ENCODE peak calls at places on chromosomes 12 and 14, in nine cellular contexts. One of them, this sample, is unnamed.

GRCh38 chr12:51198568-51199400 is 19.1 kb downstream of the POU6F1 start:
- DNase-seq in stomach: no peak
- DNase-seq in HCT116: no peak
- DNase-seq in breast epithelium: no peak
- DNase-seq in heart left ventricle: no peak
- DNase-seq in ovary: no peak
- DNase-seq in tibial nerve: no peak
- DNase-seq in endothelial cell of umbilical vein: no peak
- DNase-seq in GM12892: no peak
- DNase-seq in this sample: peak; percentile 53

GRCh38 chr12:6700646-6701051 is at the start of gene PIANP:
- DNase-seq in stomach: peak; percentile 36
- DNase-seq in HCT116: no peak
- DNase-seq in breast epithelium: no peak
- DNase-seq in heart left ventricle: peak; percentile 48
- DNase-seq in ovary: no peak
- DNase-seq in tibial nerve: no peak
- DNase-seq in endothelial cell of umbilical vein: no peak
- DNase-seq in GM12892: no peak
- DNase-seq in this sample: no peak

GRCh38 chr12:88893801-88894200 is 313.5 kb upstream of the KITLG start:
- DNase-seq in stomach: no peak
- DNase-seq in HCT116: no peak
- DNase-seq in breast epithelium: no peak
- DNase-seq in heart left ventricle: no peak
- DNase-seq in ovary: no peak
- DNase-seq in tibial nerve: no peak
- DNase-seq in endothelial cell of umbilical vein: no peak
- DNase-seq in GM12892: no peak
- DNase-seq in this sample: no peak

GRCh38 chr12:113874999-113875561 is 91.0 kb downstream of the RBM19 start:
- DNase-seq in stomach: no peak
- DNase-seq in HCT116: no peak
- DNase-seq in breast epithelium: no peak
- DNase-seq in heart left ventricle: no peak
- DNase-seq in ovary: no peak
- DNase-seq in tibial nerve: no peak
- DNase-seq in endothelial cell of umbilical vein: no peak
- DNase-seq in GM12892: no peak
- DNase-seq in this sample: no peak

GRCh38 chr12:105060715-105061378 is 23.4 kb downstream of the ALDH1L2 start:
- DNase-seq in stomach: no peak
- DNase-seq in HCT116: peak; percentile 29
- DNase-seq in breast epithelium: no peak
- DNase-seq in heart left ventricle: no peak
- DNase-seq in ovary: no peak
- DNase-seq in tibial nerve: no peak
- DNase-seq in endothelial cell of umbilical vein: no peak
- DNase-seq in GM12892: no peak
- DNase-seq in this sample: no peak

GRCh38 chr12:58803893-58804292 is 116.4 kb downstream of the LRIG3 start:
- DNase-seq in stomach: no peak
- DNase-seq in HCT116: no peak
- DNase-seq in breast epithelium: no peak
- DNase-seq in heart left ventricle: no peak
- DNase-seq in ovary: no peak
- DNase-seq in tibial nerve: peak; percentile 8
- DNase-seq in endothelial cell of umbilical vein: no peak
- DNase-seq in GM12892: no peak
- DNase-seq in this sample: no peak

GRCh38 chr12:54426690-54427089 is 7.6 kb upstream of the ITGA5 start:
- DNase-seq in stomach: no peak
- DNase-seq in HCT116: no peak
- DNase-seq in breast epithelium: no peak
- DNase-seq in heart left ventricle: no peak
- DNase-seq in ovary: no peak
- DNase-seq in tibial nerve: no peak
- DNase-seq in endothelial cell of umbilical vein: no peak
- DNase-seq in GM12892: no peak
- DNase-seq in this sample: no peak

GRCh38 chr14:89524412-89524811 is 107.4 kb upstream of the FOXN3 start:
- DNase-seq in stomach: no peak
- DNase-seq in HCT116: no peak
- DNase-seq in breast epithelium: no peak
- DNase-seq in heart left ventricle: no peak
- DNase-seq in ovary: no peak
- DNase-seq in tibial nerve: no peak
- DNase-seq in endothelial cell of umbilical vein: no peak
- DNase-seq in GM12892: no peak
- DNase-seq in this sample: no peak

GRCh38 chr12:110540048-110540447 is 37.9 kb downstream of the RAD9B start:
- DNase-seq in stomach: no peak
- DNase-seq in HCT116: no peak
- DNase-seq in breast epithelium: no peak
- DNase-seq in heart left ventricle: no peak
- DNase-seq in ovary: no peak
- DNase-seq in tibial nerve: no peak
- DNase-seq in endothelial cell of umbilical vein: no peak
- DNase-seq in GM12892: no peak
- DNase-seq in this sample: no peak

GRCh38 chr12:106780010-106780625 is 5.6 kb downstream of the RIC8B start:
- DNase-seq in stomach: no peak
- DNase-seq in HCT116: no peak
- DNase-seq in breast epithelium: no peak
- DNase-seq in heart left ventricle: no peak
- DNase-seq in ovary: no peak
- DNase-seq in tibial nerve: no peak
- DNase-seq in endothelial cell of umbilical vein: peak; percentile 7
- DNase-seq in GM12892: no peak
- DNase-seq in this sample: no peak

GRCh38 chr14:95551435-95551834 is 16.6 kb downstream of the GLRX5 start:
- DNase-seq in stomach: no peak
- DNase-seq in HCT116: no peak
- DNase-seq in breast epithelium: no peak
- DNase-seq in heart left ventricle: no peak
- DNase-seq in ovary: no peak
- DNase-seq in tibial nerve: no peak
- DNase-seq in endothelial cell of umbilical vein: no peak
- DNase-seq in GM12892: no peak
- DNase-seq in this sample: no peak

GRCh38 chr12:12577786-12578185 is 15.1 kb upstream of the DUSP16 start:
- DNase-seq in stomach: no peak
- DNase-seq in HCT116: no peak
- DNase-seq in breast epithelium: no peak
- DNase-seq in heart left ventricle: no peak
- DNase-seq in ovary: no peak
- DNase-seq in tibial nerve: no peak
- DNase-seq in endothelial cell of umbilical vein: no peak
- DNase-seq in GM12892: no peak
- DNase-seq in this sample: no peak

GRCh38 chr12:12582895-12583303 is 20.2 kb upstream of the DUSP16 start:
- DNase-seq in stomach: no peak
- DNase-seq in HCT116: no peak
- DNase-seq in breast epithelium: no peak
- DNase-seq in heart left ventricle: no peak
- DNase-seq in ovary: no peak
- DNase-seq in tibial nerve: no peak
- DNase-seq in endothelial cell of umbilical vein: no peak
- DNase-seq in GM12892: peak; percentile 41
- DNase-seq in this sample: peak; percentile 60

GRCh38 chr12:12585115-12585862 is 22.6 kb upstream of the DUSP16 start:
- DNase-seq in stomach: no peak
- DNase-seq in HCT116: no peak
- DNase-seq in breast epithelium: no peak
- DNase-seq in heart left ventricle: no peak
- DNase-seq in ovary: no peak
- DNase-seq in tibial nerve: no peak
- DNase-seq in endothelial cell of umbilical vein: peak; percentile 31
- DNase-seq in GM12892: no peak
- DNase-seq in this sample: no peak

GRCh38 chr12:12583510-12583909 is 20.8 kb upstream of the DUSP16 start:
- DNase-seq in stomach: no peak
- DNase-seq in HCT116: no peak
- DNase-seq in breast epithelium: no peak
- DNase-seq in heart left ventricle: no peak
- DNase-seq in ovary: no peak
- DNase-seq in tibial nerve: no peak
- DNase-seq in endothelial cell of umbilical vein: no peak
- DNase-seq in GM12892: no peak
- DNase-seq in this sample: no peak

DNA sequence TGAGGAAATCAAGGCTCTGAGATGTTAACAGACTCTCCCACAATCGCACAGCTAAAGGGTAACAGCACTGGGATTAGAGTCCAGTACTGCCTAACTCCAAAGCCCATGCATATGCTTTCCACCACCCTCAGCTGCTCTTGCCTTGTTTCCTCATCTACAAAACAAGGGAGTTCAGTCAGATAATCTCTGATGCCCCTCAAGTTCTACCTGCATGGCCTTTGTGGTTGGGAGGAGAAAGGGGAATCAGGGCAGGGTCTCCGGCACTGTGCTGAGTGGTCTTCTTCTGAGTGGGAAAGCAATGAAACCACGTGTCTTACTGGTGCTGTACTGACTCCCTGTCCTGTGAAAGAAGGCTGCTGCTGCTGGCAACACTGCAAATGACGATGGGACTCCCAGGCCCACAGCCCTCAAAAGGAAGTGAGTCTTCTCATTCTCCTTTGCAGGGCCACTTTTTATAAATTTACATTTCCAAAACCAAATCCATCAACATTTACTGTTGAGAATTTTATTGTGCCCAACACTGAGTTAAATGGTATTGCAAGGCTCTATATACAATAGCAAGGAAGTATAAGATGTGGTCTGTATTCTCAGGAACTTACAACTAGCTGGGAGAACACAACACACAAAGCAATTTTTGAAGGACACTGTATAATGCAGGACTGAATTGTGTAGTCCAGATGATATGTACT is 19.7 kb upstream of the DUSP16 start:
- DNase-seq in stomach: no peak
- DNase-seq in HCT116: no peak
- DNase-seq in breast epithelium: no peak
- DNase-seq in heart left ventricle: no peak
- DNase-seq in ovary: no peak
- DNase-seq in tibial nerve: no peak
- DNase-seq in endothelial cell of umbilical vein: no peak
- DNase-seq in GM12892: no peak
- DNase-seq in this sample: no peak
- TF ChIP-seq POLR2A in stomach: no peak
- TF ChIP-seq POLR2A in HCT116: no peak
- TF ChIP-seq POLR2A in breast epithelium: no peak
- TF ChIP-seq POLR2A in heart left ventricle: no peak
- TF ChIP-seq POLR2A in ovary: no peak
- TF ChIP-seq POLR2A in tibial nerve: no peak
- TF ChIP-seq POLR2A in endothelial cell of umbilical vein: no peak
- TF ChIP-seq POLR2A in GM12892: peak; percentile 56
- TF ChIP-seq POLR2A in this sample: no peak

GRCh38 chr12:116508145-116509121 is 50.7 kb upstream of the MAP1LC3B2 start:
- DNase-seq in stomach: no peak
- DNase-seq in HCT116: no peak
- DNase-seq in breast epithelium: no peak
- DNase-seq in heart left ventricle: peak; percentile 43
- DNase-seq in ovary: peak; percentile 58
- DNase-seq in tibial nerve: no peak
- DNase-seq in endothelial cell of umbilical vein: no peak
- DNase-seq in GM12892: no peak
- DNase-seq in this sample: peak; percentile 92
- TF ChIP-seq POLR2A in stomach: no peak
- TF ChIP-seq POLR2A in HCT116: no peak
- TF ChIP-seq POLR2A in breast epithelium: no peak
- TF ChIP-seq POLR2A in heart left ventricle: no peak
- TF ChIP-seq POLR2A in ovary: no peak
- TF ChIP-seq POLR2A in tibial nerve: no peak
- TF ChIP-seq POLR2A in endothelial cell of umbilical vein: no peak
- TF ChIP-seq POLR2A in GM12892: no peak
- TF ChIP-seq POLR2A in this sample: no peak

DNA sequence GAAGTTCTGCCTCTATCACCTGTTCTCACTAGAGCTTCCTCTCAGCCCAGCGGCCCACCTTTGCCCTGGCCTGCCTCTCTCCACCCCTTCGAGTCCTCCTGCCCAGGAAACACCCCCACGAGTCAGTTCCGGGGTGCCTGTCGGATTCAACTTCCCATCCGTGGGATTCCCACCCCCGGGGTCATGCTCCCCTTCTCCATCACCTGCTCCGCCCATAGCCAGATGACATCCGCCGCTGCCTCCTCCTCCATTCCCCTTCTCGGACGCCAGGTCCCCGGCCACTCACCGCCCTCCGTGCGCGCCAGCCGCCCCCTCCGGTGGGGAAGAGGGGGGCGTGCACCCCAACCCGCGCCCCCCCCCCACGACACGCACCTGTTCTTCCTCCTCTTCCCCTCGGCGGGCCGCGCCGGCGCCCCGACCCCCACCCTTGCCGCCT is 758 bp downstream of the SPPL3 start:
- DNase-seq in stomach: peak; percentile 57
- DNase-seq in HCT116: no peak
- DNase-seq in breast epithelium: peak; percentile 62
- DNase-seq in heart left ventricle: peak; percentile 74
- DNase-seq in ovary: peak; percentile 60
- DNase-seq in tibial nerve: peak; percentile 49
- DNase-seq in endothelial cell of umbilical vein: peak; percentile 33
- DNase-seq in GM12892: peak; percentile 56
- DNase-seq in this sample: peak; percentile 91
- TF ChIP-seq POLR2A in stomach: no peak
- TF ChIP-seq POLR2A in HCT116: no peak
- TF ChIP-seq POLR2A in breast epithelium: no peak
- TF ChIP-seq POLR2A in heart left ventricle: peak; percentile 15
- TF ChIP-seq POLR2A in ovary: no peak
- TF ChIP-seq POLR2A in tibial nerve: no peak
- TF ChIP-seq POLR2A in endothelial cell of umbilical vein: no peak
- TF ChIP-seq POLR2A in GM12892: peak; percentile 53
- TF ChIP-seq POLR2A in this sample: no peak

GRCh38 chr12:94951071-94951639 is 52.3 kb downstream of the NDUFA12 start:
- DNase-seq in stomach: no peak
- DNase-seq in HCT116: no peak
- DNase-seq in breast epithelium: no peak
- DNase-seq in heart left ventricle: no peak
- DNase-seq in ovary: no peak
- DNase-seq in tibial nerve: no peak
- DNase-seq in endothelial cell of umbilical vein: no peak
- DNase-seq in GM12892: no peak
- DNase-seq in this sample: no peak

GRCh38 chr12:94955193-94955592 is 48.3 kb downstream of the NDUFA12 start:
- DNase-seq in stomach: no peak
- DNase-seq in HCT116: no peak
- DNase-seq in breast epithelium: no peak
- DNase-seq in heart left ventricle: no peak
- DNase-seq in ovary: no peak
- DNase-seq in tibial nerve: no peak
- DNase-seq in endothelial cell of umbilical vein: no peak
- DNase-seq in GM12892: no peak
- DNase-seq in this sample: no peak

GRCh38 chr12:94956936-94957464 is 46.5 kb downstream of the NDUFA12 start:
- DNase-seq in stomach: no peak
- DNase-seq in HCT116: no peak
- DNase-seq in breast epithelium: no peak
- DNase-seq in heart left ventricle: no peak
- DNase-seq in ovary: no peak
- DNase-seq in tibial nerve: no peak
- DNase-seq in endothelial cell of umbilical vein: no peak
- DNase-seq in GM12892: no peak
- DNase-seq in this sample: no peak

GRCh38 chr12:94952325-94952724 is 51.2 kb downstream of the NDUFA12 start:
- DNase-seq in stomach: no peak
- DNase-seq in HCT116: no peak
- DNase-seq in breast epithelium: no peak
- DNase-seq in heart left ventricle: no peak
- DNase-seq in ovary: no peak
- DNase-seq in tibial nerve: peak; percentile 27
- DNase-seq in endothelial cell of umbilical vein: no peak
- DNase-seq in GM12892: no peak
- DNase-seq in this sample: no peak

GRCh38 chr12:94954029-94954685 is 49.3 kb downstream of the NDUFA12 start:
- DNase-seq in stomach: no peak
- DNase-seq in HCT116: peak; percentile 67
- DNase-seq in breast epithelium: no peak
- DNase-seq in heart left ventricle: no peak
- DNase-seq in ovary: no peak
- DNase-seq in tibial nerve: no peak
- DNase-seq in endothelial cell of umbilical vein: peak; percentile 30
- DNase-seq in GM12892: no peak
- DNase-seq in this sample: no peak
- TF ChIP-seq POLR2A in stomach: no peak
- TF ChIP-seq POLR2A in HCT116: no peak
- TF ChIP-seq POLR2A in breast epithelium: no peak
- TF ChIP-seq POLR2A in heart left ventricle: no peak
- TF ChIP-seq POLR2A in ovary: no peak
- TF ChIP-seq POLR2A in tibial nerve: no peak
- TF ChIP-seq POLR2A in endothelial cell of umbilical vein: no peak
- TF ChIP-seq POLR2A in GM12892: no peak
- TF ChIP-seq POLR2A in this sample: no peak

This sample was measured in upper lobe of left lung.